ENCODE peak calls at places on chromosomes 12 and 14, in six cellular contexts. One of them, this sample, is unnamed.

GRCh38 chr12:27486986-27487385 is 37.0 kb upstream of the PPFIBP1 start:
- DNase-seq in H1: no peak
- DNase-seq in HepG2: no peak
- DNase-seq in GM12878: no peak
- DNase-seq in K562: no peak
- DNase-seq in GM12892: no peak
- DNase-seq in this sample: no peak

GRCh38 chr12:23898121-23898520 is 51.3 kb downstream of the SOX5 start:
- DNase-seq in K562: no peak
- DNase-seq in GM12892: no peak
- DNase-seq in HepG2: no peak
- DNase-seq in GM12878: no peak
- DNase-seq in H1: no peak
- DNase-seq in this sample: no peak

GRCh38 chr14:57732886-57733285 is 133.0 kb downstream of the SLC35F4 start:
- DNase-seq in GM12892: no peak
- DNase-seq in HepG2: no peak
- DNase-seq in GM12878: no peak
- DNase-seq in K562: no peak
- DNase-seq in H1: no peak
- DNase-seq in this sample: no peak

GRCh38 chr12:131721548-131721947 is 10.7 kb downstream of the SFSWAP start:
- DNase-seq in GM12892: no peak
- DNase-seq in K562: no peak
- DNase-seq in GM12878: no peak
- DNase-seq in HepG2: no peak
- DNase-seq in H1: no peak
- DNase-seq in this sample: no peak

GRCh38 chr12:58463050-58463449 is 457.3 kb downstream of the LRIG3 start:
- DNase-seq in K562: no peak
- DNase-seq in GM12892: no peak
- DNase-seq in H1: no peak
- DNase-seq in HepG2: no peak
- DNase-seq in GM12878: no peak
- DNase-seq in this sample: no peak

GRCh38 chr14:93079865-93080403 is 35.8 kb downstream of the ITPK1 start:
- DNase-seq in H1: no peak
- DNase-seq in GM12892: no peak
- DNase-seq in HepG2: no peak
- DNase-seq in GM12878: no peak
- DNase-seq in K562: no peak
- DNase-seq in this sample: no peak

GRCh38 chr12:52082026-52082667 is 2.6 kb downstream of the SMIM41 start:
- DNase-seq in GM12878: no peak
- DNase-seq in GM12892: no peak
- DNase-seq in H1: no peak
- DNase-seq in HepG2: peak
- DNase-seq in K562: no peak
- DNase-seq in this sample: no peak

GRCh38 chr14:38079268-38079667 is 128.4 kb upstream of the SSTR1 start:
- DNase-seq in GM12878: peak
- DNase-seq in K562: no peak
- DNase-seq in H1: no peak
- DNase-seq in HepG2: no peak
- DNase-seq in GM12892: no peak
- DNase-seq in this sample: no peak

GRCh38 chr14:104268725-104269436 is 130.5 kb downstream of the KIF26A start:
- DNase-seq in K562: no peak
- DNase-seq in GM12892: no peak
- DNase-seq in HepG2: no peak
- DNase-seq in GM12878: no peak
- DNase-seq in H1: peak
- DNase-seq in this sample: no peak

GRCh38 chr14:101408077-101408831 is 153.0 kb upstream of the DIO3 start:
- DNase-seq in GM12878: no peak
- DNase-seq in GM12892: no peak
- DNase-seq in HepG2: no peak
- DNase-seq in K562: no peak
- DNase-seq in H1: no peak
- DNase-seq in this sample: no peak

GRCh38 chr12:119949145-119949544 is 39.9 kb upstream of the BICDL1 start:
- DNase-seq in GM12892: no peak
- DNase-seq in K562: no peak
- DNase-seq in GM12878: no peak
- DNase-seq in HepG2: no peak
- DNase-seq in H1: no peak
- DNase-seq in this sample: no peak

GRCh38 chr12:57268264-57268663 is 17.3 kb upstream of the STAC3 start:
- DNase-seq in H1: no peak
- DNase-seq in GM12878: no peak
- DNase-seq in K562: no peak
- DNase-seq in HepG2: no peak
- DNase-seq in GM12892: no peak
- DNase-seq in this sample: no peak

GRCh38 chr14:61196034-61196433 is 85.1 kb downstream of the TMEM30B start:
- DNase-seq in GM12892: no peak
- DNase-seq in GM12878: no peak
- DNase-seq in K562: no peak
- DNase-seq in H1: no peak
- DNase-seq in HepG2: no peak
- DNase-seq in this sample: no peak

GRCh38 chr12:130920711-130921381 is 32.9 kb upstream of the ADGRD1 start:
- DNase-seq in H1: no peak
- DNase-seq in K562: no peak
- DNase-seq in GM12878: no peak
- DNase-seq in GM12892: no peak
- DNase-seq in HepG2: no peak
- DNase-seq in this sample: no peak

GRCh38 chr12:46661161-46661845 is 164.5 kb downstream of the SLC38A4 start:
- DNase-seq in H1: no peak
- DNase-seq in GM12892: no peak
- DNase-seq in K562: peak
- DNase-seq in GM12878: peak
- DNase-seq in HepG2: peak
- DNase-seq in this sample: peak

GRCh38 chr12:18224745-18225144 is 36.6 kb upstream of the PIK3C2G start:
- DNase-seq in GM12892: no peak
- DNase-seq in HepG2: peak
- DNase-seq in H1: no peak
- DNase-seq in K562: no peak
- DNase-seq in GM12878: no peak
- DNase-seq in this sample: no peak

GRCh38 chr12:98422809-98423208 is 92.6 kb upstream of the TMPO start:
- DNase-seq in GM12878: no peak
- DNase-seq in HepG2: peak
- DNase-seq in K562: peak
- DNase-seq in GM12892: no peak
- DNase-seq in H1: peak
- DNase-seq in this sample: no peak

GRCh38 chr12:119692410-119692809 is 24.5 kb downstream of the PRKAB1 start:
- DNase-seq in H1: no peak
- DNase-seq in HepG2: no peak
- DNase-seq in K562: no peak
- DNase-seq in GM12892: no peak
- DNase-seq in GM12878: no peak
- DNase-seq in this sample: no peak

GRCh38 chr14:70808402-70809237 is 693 bp downstream of the MAP3K9 start:
- DNase-seq in GM12892: no peak
- DNase-seq in HepG2: no peak
- DNase-seq in H1: peak
- DNase-seq in K562: no peak
- DNase-seq in GM12878: no peak
- DNase-seq in this sample: no peak

GRCh38 chr12:68263366-68263765 is 10.0 kb upstream of the IL22 start:
- DNase-seq in GM12892: no peak
- DNase-seq in GM12878: no peak
- DNase-seq in HepG2: no peak
- DNase-seq in K562: no peak
- DNase-seq in H1: no peak
- DNase-seq in this sample: no peak

GRCh38 chr14:22982477-22983245 is at the start of gene AJUBA:
- DNase-seq in HepG2: peak
- DNase-seq in K562: peak
- DNase-seq in H1: peak
- DNase-seq in GM12878: no peak
- DNase-seq in GM12892: peak
- DNase-seq in this sample: peak
- TF ChIP-seq POLR2A in HepG2: no peak
- TF ChIP-seq POLR2A in K562: peak
- TF ChIP-seq POLR2A in H1: no peak
- TF ChIP-seq POLR2A in GM12878: no peak
- TF ChIP-seq POLR2A in GM12892: no peak
- TF ChIP-seq POLR2A in this sample: no peak

DNA sequence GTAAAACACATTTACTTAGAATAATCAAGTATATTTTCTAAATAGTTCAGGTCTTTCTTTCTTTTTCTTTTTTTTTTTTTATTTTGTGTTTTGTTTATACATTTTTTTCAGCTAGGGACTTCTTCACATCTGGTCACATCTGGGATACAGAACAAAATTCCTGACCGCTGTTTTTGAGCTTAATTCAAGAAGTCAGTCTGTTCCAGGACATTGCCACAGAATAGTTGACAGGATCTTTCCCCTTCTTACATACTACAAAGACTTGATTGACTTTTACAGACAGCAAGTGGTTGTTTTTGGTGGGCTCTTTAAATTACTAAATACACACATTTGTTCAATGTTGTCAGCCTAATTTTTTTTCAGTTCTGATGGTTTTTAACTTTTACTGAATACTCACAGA is 41.8 kb upstream of the DCN start:
- DNase-seq in GM12892: no peak
- DNase-seq in GM12878: no peak
- DNase-seq in K562: no peak
- DNase-seq in H1: no peak
- DNase-seq in HepG2: no peak
- DNase-seq in this sample: no peak
- TF ChIP-seq TAF1 in GM12892: no peak
- TF ChIP-seq TAF1 in GM12878: no peak
- TF ChIP-seq TAF1 in K562: no peak
- TF ChIP-seq TAF1 in H1: no peak
- TF ChIP-seq TAF1 in HepG2: no peak
- TF ChIP-seq TAF1 in this sample: no peak

DNA sequence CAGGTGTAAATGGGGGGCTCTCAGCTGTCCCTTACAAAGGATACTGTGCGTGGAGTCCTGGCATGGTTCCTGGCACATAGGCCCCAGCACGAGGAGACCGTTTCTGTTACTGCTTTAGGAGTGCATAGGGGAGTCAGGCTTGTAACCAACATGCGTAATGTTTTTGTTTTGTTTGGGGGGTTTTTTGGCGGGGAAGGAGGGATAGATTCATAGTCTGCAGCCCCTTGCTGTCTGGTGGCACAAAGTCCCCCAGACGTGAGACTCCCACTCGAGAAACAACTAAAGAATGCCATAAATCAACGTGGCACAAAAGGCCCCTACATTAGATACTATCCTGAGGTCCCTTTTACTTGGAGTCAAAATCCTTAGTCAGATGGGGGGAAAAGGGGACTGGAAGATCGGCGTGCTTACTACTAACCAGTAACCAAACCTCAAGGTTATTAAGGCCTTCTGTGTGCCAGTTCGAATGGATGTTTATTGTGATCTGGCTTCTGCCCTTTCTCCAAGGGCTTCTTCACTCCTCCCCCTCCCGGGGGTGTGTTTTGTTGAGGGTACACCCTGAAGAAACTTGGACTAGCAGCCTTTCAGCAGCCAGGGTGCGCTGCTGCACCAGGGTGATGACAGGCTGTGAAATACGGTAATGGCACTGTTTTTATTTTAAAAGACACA is 873 bp downstream of the ISCU start:
- DNase-seq in H1: peak
- DNase-seq in HepG2: peak
- DNase-seq in K562: peak
- DNase-seq in GM12892: peak
- DNase-seq in GM12878: peak
- DNase-seq in this sample: no peak
- TF ChIP-seq POLR2A in H1: no peak
- TF ChIP-seq POLR2A in HepG2: peak
- TF ChIP-seq POLR2A in K562: no peak
- TF ChIP-seq POLR2A in GM12892: no peak
- TF ChIP-seq POLR2A in GM12878: peak
- TF ChIP-seq POLR2A in this sample: no peak

GRCh38 chr12:66143868-66144267 is 13.3 kb upstream of the LLPH start:
- DNase-seq in H1: no peak
- DNase-seq in GM12878: no peak
- DNase-seq in GM12892: no peak
- DNase-seq in HepG2: no peak
- DNase-seq in K562: no peak
- DNase-seq in this sample: no peak

GRCh38 chr12:66140726-66141125 is 10.2 kb upstream of the LLPH start:
- DNase-seq in GM12892: no peak
- DNase-seq in K562: no peak
- DNase-seq in HepG2: no peak
- DNase-seq in H1: no peak
- DNase-seq in GM12878: no peak
- DNase-seq in this sample: no peak

GRCh38 chr12:66149702-66150398 is 19.3 kb upstream of the LLPH start:
- DNase-seq in GM12878: no peak
- DNase-seq in HepG2: no peak
- DNase-seq in GM12892: no peak
- DNase-seq in K562: peak
- DNase-seq in H1: no peak
- DNase-seq in this sample: no peak

GRCh38 chr12:66141299-66141698 is 10.7 kb upstream of the LLPH start:
- DNase-seq in K562: no peak
- DNase-seq in H1: no peak
- DNase-seq in GM12878: no peak
- DNase-seq in HepG2: no peak
- DNase-seq in GM12892: no peak
- DNase-seq in this sample: no peak

DNA sequence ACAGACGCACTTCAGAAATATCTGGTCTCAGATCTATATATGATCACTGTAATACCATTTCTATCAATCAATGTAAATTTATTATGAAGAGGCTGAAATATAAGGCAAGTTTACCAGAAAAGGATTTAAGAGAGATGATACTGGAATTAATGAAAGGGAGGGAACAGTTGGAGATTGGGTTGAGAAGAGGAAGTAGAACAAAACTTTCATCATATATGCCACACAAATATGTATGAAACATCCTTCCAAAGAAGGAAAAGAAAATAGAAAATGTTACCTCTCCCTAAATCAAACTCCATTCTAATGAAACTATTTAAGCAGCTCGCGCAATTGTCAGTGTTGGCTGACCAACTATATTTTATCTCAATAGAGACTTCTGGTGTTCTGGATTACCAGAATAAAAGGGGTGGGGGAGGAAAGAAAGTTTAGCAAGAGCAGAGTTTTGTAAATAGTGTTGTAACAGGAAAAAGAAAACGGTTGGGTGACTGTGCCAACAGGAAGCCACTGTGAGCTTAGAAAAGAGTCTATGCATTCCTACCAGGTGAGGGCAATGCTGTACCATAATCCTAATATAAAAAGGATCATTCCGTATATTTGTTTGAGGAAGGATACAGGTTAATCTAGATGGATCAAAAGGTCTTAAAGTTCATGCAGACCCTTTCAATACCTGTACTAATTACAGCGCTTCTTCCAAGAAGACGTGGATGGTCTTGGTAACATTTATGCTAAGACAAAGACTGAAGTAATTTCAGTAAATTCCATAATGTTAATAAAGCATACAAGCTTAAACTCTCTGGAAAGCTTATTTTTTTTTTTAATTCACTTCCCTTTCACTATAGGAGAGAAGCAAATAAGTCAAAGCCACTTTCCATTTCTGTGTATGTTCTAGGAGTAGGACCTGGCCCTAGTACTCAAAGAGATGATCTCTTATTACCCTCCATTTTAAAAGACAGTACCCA is 14.5 kb upstream of the LLPH start:
- DNase-seq in H1: no peak
- DNase-seq in HepG2: peak
- DNase-seq in K562: peak
- DNase-seq in GM12878: no peak
- DNase-seq in GM12892: no peak
- DNase-seq in this sample: no peak
- TF ChIP-seq TAF1 in H1: no peak
- TF ChIP-seq TAF1 in HepG2: no peak
- TF ChIP-seq TAF1 in K562: no peak
- TF ChIP-seq TAF1 in GM12878: no peak
- TF ChIP-seq TAF1 in GM12892: no peak
- TF ChIP-seq TAF1 in this sample: no peak

This sample was measured in GM12891.